ENCODE peak calls at places on chromosomes 5 and 9, in six cellular contexts. D is neural progenitor cell; B is CD8-positive, alpha-beta T cell; Y is psoas muscle; E is ovary; H is endothelial cell of umbilical vein. V is an unnamed sample.

GRCh38 chr9:121690316-121690715 is 38.9 kb downstream of the DAB2IP start:
- DNase-seq in E (no peak), B (no peak), D (peak), H (no peak), Y (peak), V (no peak)

GRCh38 chr5:142097681-142098080 is 10.9 kb upstream of the NDFIP1 start:
- DNase-seq in D (no peak), E (no peak), H (no peak), Y (no peak), B (no peak), V (no peak)

GRCh38 chr5:6585168-6585567 is 47.7 kb downstream of the NSUN2 start:
- DNase-seq in E (no peak), Y (no peak), H (peak), B (no peak), D (no peak), V (peak)

GRCh38 chr9:33785914-33786313 is 9.4 kb upstream of the PRSS3 start:
- DNase-seq in E (no peak), H (no peak), B (no peak), Y (no peak), D (peak), V (no peak)

GRCh38 chr5:138664276-138664943 is 88.8 kb upstream of the CTNNA1 start:
- DNase-seq in Y (no peak), E (no peak), H (no peak), D (no peak), B (no peak), V (no peak)

GRCh38 chr9:37327553-37327952 is 94.9 kb upstream of the GRHPR start:
- DNase-seq in H (no peak), E (no peak), B (no peak), D (no peak), Y (no peak), V (no peak)

GRCh38 chr9:96209407-96210031 is 92.5 kb downstream of the HSD17B3 start:
- DNase-seq in H (no peak), D (no peak), E (no peak), B (no peak), Y (no peak), V (no peak)

GRCh38 chr5:154213592-154213991 is 23.1 kb downstream of the GALNT10 start:
- DNase-seq in Y (no peak), B (no peak), D (no peak), E (no peak), H (no peak), V (no peak)

GRCh38 chr5:151659001-151659754 is 27.5 kb downstream of the SPARC start:
- DNase-seq in Y (peak), E (peak), B (peak), D (peak), H (peak), V (peak)

DNA sequence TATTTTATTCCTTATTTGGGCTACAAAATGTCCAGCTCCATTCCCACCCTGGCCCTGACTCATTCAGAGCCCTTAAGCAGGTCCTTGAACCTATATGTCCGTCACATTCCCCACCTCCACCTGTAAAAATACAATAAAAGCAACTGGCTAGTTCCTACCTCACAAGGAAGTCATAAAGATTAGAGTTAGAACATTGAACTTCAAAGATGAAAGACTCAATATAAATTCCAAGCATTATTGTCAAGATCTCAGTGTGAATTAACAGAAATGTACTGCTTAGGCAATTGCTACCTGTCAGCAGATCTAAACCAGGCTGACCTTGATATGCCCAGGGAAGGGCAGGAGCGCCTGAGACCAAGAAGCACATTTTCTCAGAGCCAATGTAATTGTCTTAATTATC is 221.8 kb downstream of the ENC1 start:
- DNase-seq in E (no peak), Y (no peak), H (no peak), B (no peak), D (no peak), V (no peak)
- H3K27ac ChIP-seq in E (no peak), Y (no peak), H (no peak), B (no peak), D (no peak), V (no peak)

GRCh38 chr9:24766081-24766480 is 220.4 kb upstream of the IZUMO3 start:
- DNase-seq in B (no peak), D (no peak), Y (no peak), E (no peak), H (no peak), V (no peak)

GRCh38 chr9:24765025-24765756 is 219.5 kb upstream of the IZUMO3 start:
- DNase-seq in H (no peak), Y (peak), E (no peak), B (no peak), D (no peak), V (no peak)
- H3K4me3 ChIP-seq in H (no peak), Y (no peak), E (no peak), B (no peak), D (no peak), V (no peak)

GRCh38 chr9:5978523-5978922 is 36.9 kb downstream of the RANBP6 start:
- DNase-seq in E (no peak), D (no peak), B (no peak), Y (no peak), H (no peak), V (no peak)

GRCh38 chr9:5971740-5972139 is 43.7 kb downstream of the RANBP6 start:
- DNase-seq in H (peak), Y (no peak), D (no peak), B (no peak), E (no peak), V (no peak)

GRCh38 chr9:5982352-5982751 is 33.1 kb downstream of the RANBP6 start:
- DNase-seq in E (no peak), H (no peak), Y (no peak), D (no peak), B (no peak), V (no peak)

DNA sequence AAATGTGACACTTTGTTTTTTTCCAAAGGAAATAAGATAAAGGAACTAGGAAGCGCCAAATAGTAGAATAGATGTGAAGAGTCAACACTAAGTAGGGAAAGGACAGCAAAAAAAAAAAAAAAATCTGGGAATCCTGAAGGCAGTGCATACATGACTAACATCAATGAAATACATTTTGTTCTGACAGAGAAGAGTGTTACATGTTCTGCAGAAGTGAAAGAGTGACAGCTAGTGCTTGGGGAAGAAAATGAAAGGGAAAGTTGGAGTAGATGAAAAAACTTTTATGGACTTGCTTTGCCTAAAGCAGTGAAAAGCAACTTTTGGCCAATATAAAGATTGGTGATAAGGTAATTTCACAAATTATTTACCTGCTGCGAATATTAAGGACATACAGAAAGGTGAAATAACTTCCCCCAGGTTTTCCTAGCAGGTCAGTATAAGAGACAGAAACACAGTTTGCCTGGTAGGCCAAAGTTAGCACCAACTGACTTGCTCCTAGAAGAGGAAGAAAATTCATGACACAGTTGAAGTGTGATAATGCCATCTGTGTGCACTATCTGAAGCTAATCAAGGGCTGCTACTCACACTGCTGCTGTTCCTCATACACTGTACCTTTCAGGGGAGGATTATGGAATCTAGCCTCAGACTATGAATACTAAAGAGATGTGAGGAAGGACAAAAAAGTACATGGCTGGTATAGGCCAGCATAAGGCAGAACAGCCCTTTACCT is 38.6 kb downstream of the RANBP6 start:
- DNase-seq in H (peak), D (no peak), B (no peak), Y (no peak), E (no peak), V (no peak)
- TF ChIP-seq CTCF in H (no peak), D (no peak), B (no peak), Y (no peak), E (no peak), V (no peak)

DNA sequence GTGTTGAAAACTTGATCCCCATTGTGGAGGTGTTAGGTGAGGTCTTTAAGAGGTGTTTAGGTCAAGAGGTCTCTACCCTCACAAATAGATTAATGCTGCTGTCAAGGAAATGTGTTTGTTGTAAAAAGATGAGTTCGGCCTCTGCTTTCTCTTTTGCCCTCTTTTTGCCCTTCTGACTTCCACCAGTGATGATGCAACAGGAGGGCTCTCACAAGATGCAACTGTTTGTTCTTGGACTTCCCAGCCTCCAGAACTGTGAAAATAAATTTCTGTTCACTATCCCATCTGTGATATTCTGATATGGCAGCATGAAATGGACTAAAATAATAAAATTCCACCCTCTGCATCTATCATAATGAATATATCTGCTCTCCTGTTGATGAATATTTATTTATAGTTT is 650.0 kb upstream of the ZNF608 start:
- DNase-seq in Y (no peak), D (no peak), E (no peak), H (no peak), B (no peak), V (no peak)
- H3K27ac ChIP-seq in Y (no peak), D (no peak), E (no peak), H (no peak), B (no peak), V (no peak)

GRCh38 chr9:22103650-22104575 is 94.8 kb upstream of the CDKN2B start:
- DNase-seq in H (no peak), E (no peak), D (no peak), Y (no peak), B (no peak), V (no peak)
- H3K4me3 ChIP-seq in H (no peak), E (no peak), D (no peak), Y (no peak), B (no peak), V (no peak)

DNA sequence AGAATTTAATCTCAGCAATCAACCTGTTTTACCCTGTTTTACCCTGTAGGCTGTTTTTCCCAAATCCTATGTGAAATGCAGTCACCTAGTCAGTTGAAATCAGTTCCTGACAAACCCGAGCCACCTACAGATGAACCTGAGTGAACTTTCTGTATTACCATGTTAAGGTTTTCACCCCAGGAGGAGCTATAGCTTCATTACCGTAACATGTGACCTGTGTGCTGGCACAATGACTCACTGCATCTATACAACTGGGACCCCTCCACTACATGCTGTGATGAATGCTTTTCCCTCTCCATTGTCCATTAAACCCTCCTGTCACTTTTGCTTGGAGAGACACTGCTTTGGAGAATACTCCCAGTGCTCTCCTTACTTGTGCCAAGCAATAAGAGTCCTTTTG is 1974.8 kb downstream of the EFNA5 start:
- DNase-seq in D (peak), Y (no peak), B (no peak), E (no peak), H (no peak), V (no peak)
- TF ChIP-seq CTCF in D (no peak), Y (no peak), B (no peak), E (no peak), H (no peak), V (no peak)

V was measured in coronary artery.